ENCODE peak calls at places on chromosomes 2 and 18, in six cellular contexts. Y is kidney, F is body of pancreas, N is cardiac muscle cell, S is lower lobe of right lung, J is astrocyte. G is an unnamed sample.
A peak's percentile ranks its signal among the peaks of the same experiment; 100 is the strongest.

GRCh38 chr2:16661936-16662335 is 3.7 kb downstream of the CYRIA start:
- DNase-seq in J (no peak), Y (no peak), S (no peak), N (no peak), F (no peak), G (no peak)

GRCh38 chr2:207308519-207309224 is 142.9 kb upstream of the KLF7 start:
- DNase-seq in S (no peak), F (no peak), N (no peak), Y (no peak), J (no peak), G (no peak)

GRCh38 chr2:26911911-26912861 is 58.3 kb upstream of the MAPRE3 start:
- DNase-seq in S (no peak), N (no peak), F (no peak), J (no peak), Y (no peak), G (no peak)

GRCh38 chr2:239991689-239992314 is 33.3 kb downstream of the NDUFA10 start:
- DNase-seq in F (no peak), J (peak; percentile 22), S (no peak), Y (no peak), N (peak; percentile 79), G (peak; percentile 22)

GRCh38 chr18:52348209-52348608 is 8.2 kb downstream of the DCC start:
- DNase-seq in F (no peak), J (no peak), Y (no peak), S (no peak), N (no peak), G (no peak)

GRCh38 chr2:47274054-47274779 is 119.1 kb upstream of the STPG4 start:
- DNase-seq in N (peak; percentile 56), F (no peak), J (peak; percentile 82), S (no peak), Y (no peak), G (no peak)

GRCh38 chr2:105604938-105605337 is 139.8 kb upstream of the NCK2 start:
- DNase-seq in J (no peak), N (peak; percentile 87), F (no peak), Y (no peak), S (no peak), G (no peak)

GRCh38 chr2:151162185-151162584 is 99.5 kb downstream of the RBM43 start:
- DNase-seq in N (peak; percentile 76), J (peak; percentile 23), F (no peak), S (no peak), Y (no peak), G (no peak)

GRCh38 chr2:33342705-33343104 is 133.7 kb upstream of the RASGRP3 start:
- DNase-seq in J (no peak), F (no peak), Y (no peak), N (no peak), S (no peak), G (no peak)

GRCh38 chr2:195600796-195601195 is 56.2 kb upstream of the SLC39A10 start:
- DNase-seq in J (no peak), Y (no peak), F (no peak), S (no peak), N (no peak), G (no peak)

GRCh38 chr2:108182489-108182888 is 57.3 kb upstream of the SULT1C3 start:
- DNase-seq in S (no peak), N (peak; percentile 6), Y (no peak), F (no peak), J (no peak), G (no peak)

GRCh38 chr2:238899386-238899785 is 51.5 kb downstream of the TWIST2 start:
- DNase-seq in N (no peak), F (no peak), S (no peak), J (no peak), Y (peak; percentile 21), G (no peak)

GRCh38 chr2:229344151-229344551 is 73.1 kb upstream of the PID1 start:
- DNase-seq in F (no peak), J (peak; percentile 71), S (no peak), Y (no peak), N (peak; percentile 31), G (no peak)

GRCh38 chr2:205612661-205613060 is 69.6 kb upstream of the NRP2 start:
- DNase-seq in S (no peak), Y (no peak), J (no peak), F (no peak), N (peak; percentile 11), G (no peak)

GRCh38 chr2:19682493-19682892 is 219.3 kb downstream of the TTC32 start:
- DNase-seq in Y (no peak), N (no peak), J (no peak), F (no peak), S (no peak), G (no peak)

GRCh38 chr2:129771606-129772598 is 207.6 kb upstream of the RAB6C start:
- DNase-seq in N (no peak), J (no peak), S (no peak), Y (no peak), F (no peak), G (no peak)

GRCh38 chr2:217223222-217223930 is 363.5 kb upstream of the TNP1 start:
- DNase-seq in Y (no peak), S (no peak), J (peak; percentile 98), F (no peak), N (peak; percentile 90), G (peak; percentile 86)

GRCh38 chr2:101082993-101083392 is 68.2 kb downstream of the TBC1D8 start:
- DNase-seq in N (no peak), J (no peak), S (no peak), Y (no peak), F (no peak), G (no peak)

GRCh38 chr2:193103064-193103463 is 908.3 kb upstream of the TMEFF2 start:
- DNase-seq in S (no peak), J (peak; percentile 25), Y (no peak), N (peak; percentile 15), F (no peak), G (no peak)

GRCh38 chr2:28325567-28326468 is 66.8 kb upstream of the FOSL2 start:
- DNase-seq in J (peak; percentile 50), S (no peak), N (no peak), Y (peak; percentile 89), F (no peak), G (peak; percentile 64)

GRCh38 chr18:34915046-34915445 is 126.2 kb upstream of the MAPRE2 start:
- DNase-seq in F (no peak), S (no peak), N (no peak), Y (no peak), J (no peak), G (no peak)

DNA sequence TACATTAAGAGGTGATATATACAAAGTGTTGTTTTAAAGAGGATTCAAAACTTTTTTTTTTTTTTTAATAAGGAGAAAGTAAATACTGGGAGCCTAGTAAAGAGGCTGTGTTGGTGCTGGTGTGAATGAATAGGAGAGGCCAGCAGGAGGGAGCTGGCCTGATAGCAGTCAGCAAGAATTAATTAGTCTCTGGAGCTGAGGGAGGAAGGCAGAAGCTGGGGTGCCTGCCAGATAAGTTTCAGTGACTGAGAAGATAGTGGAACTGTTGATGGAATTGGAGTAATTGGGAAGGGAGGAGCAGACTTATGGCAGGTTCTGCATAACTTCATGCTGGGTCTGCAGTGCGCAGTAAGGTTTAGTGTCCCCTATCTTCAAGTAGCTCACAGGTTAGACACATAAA is 36.2 kb upstream of the SNORC start:
- DNase-seq in N (no peak), F (no peak), S (no peak), J (no peak), Y (no peak), G (no peak)
- H3K36me3 ChIP-seq in N (peaks cover 42% of the 10 kb centered on the region), F (peaks cover 9% of the 10 kb centered on the region), S (peaks cover 90% of the 10 kb centered on the region), J (peaks cover 42% of the 10 kb centered on the region), Y (peaks cover 61% of the 10 kb centered on the region), G (peaks cover 20% of the 10 kb centered on the region)

GRCh38 chr2:12675352-12675795 is 41.4 kb upstream of the TRIB2 start:
- DNase-seq in S (no peak), J (peak; percentile 72), N (peak; percentile 77), F (peak; percentile 35), Y (no peak), G (no peak)
- TF ChIP-seq CTCF in S (no peak), J (no peak), N (no peak), F (no peak), Y (no peak), G (no peak)

GRCh38 chr2:72669121-72669520 is 156.7 kb downstream of the EXOC6B start:
- DNase-seq in F (no peak), Y (no peak), J (peak; percentile 79), N (peak; percentile 89), S (no peak), G (no peak)

GRCh38 chr2:72665448-72665847 is 160.4 kb downstream of the EXOC6B start:
- DNase-seq in S (no peak), Y (no peak), J (no peak), F (no peak), N (no peak), G (no peak)

GRCh38 chr2:72673279-72673678 is 152.6 kb downstream of the EXOC6B start:
- DNase-seq in J (no peak), S (no peak), Y (no peak), N (no peak), F (no peak), G (no peak)

GRCh38 chr2:72668647-72669046 is 157.2 kb downstream of the EXOC6B start:
- DNase-seq in N (no peak), S (no peak), F (no peak), J (no peak), Y (no peak), G (no peak)
- H3K4me3 ChIP-seq in N (no peak overlapping the region), S (no peak overlapping the region), F (no peak overlapping the region), J (no peak overlapping the region), Y (no peak overlapping the region), G (no peak overlapping the region)

GRCh38 chr2:45390856-45391255 is 220.2 kb downstream of the SRBD1 start:
- DNase-seq in F (no peak), Y (no peak), N (no peak), S (no peak), J (no peak), G (no peak)

GRCh38 chr2:45394842-45395241 is 216.2 kb downstream of the SRBD1 start:
- DNase-seq in F (no peak), J (no peak), S (no peak), Y (no peak), N (no peak), G (no peak)

GRCh38 chr2:45394216-45394615 is 216.9 kb downstream of the SRBD1 start:
- DNase-seq in S (no peak), Y (no peak), F (no peak), J (no peak), N (no peak), G (no peak)

GRCh38 chr2:45390433-45390832 is 220.6 kb downstream of the SRBD1 start:
- DNase-seq in J (no peak), F (no peak), Y (no peak), N (no peak), S (no peak), G (no peak)

GRCh38 chr2:45391866-45392265 is 219.2 kb downstream of the SRBD1 start:
- DNase-seq in J (peak; percentile 33), Y (no peak), S (no peak), F (no peak), N (peak; percentile 41), G (no peak)
- H3K36me3 ChIP-seq in J (no peaks in the 10 kb centered on the region), Y (peaks cover 5% of the 10 kb centered on the region), S (peaks cover 15% of the 10 kb centered on the region), F (no peaks in the 10 kb centered on the region), N (no peaks in the 10 kb centered on the region), G (no peaks in the 10 kb centered on the region)